ENCODE peak calls at places on chromosomes 2 and 18, in ten cellular contexts. One of them, this sample, is unnamed.

GRCh38 chr2:232511336-232511863 is 8.8 kb upstream of the PRSS56 start:
- DNase-seq in A549: no peak
- DNase-seq in type B pancreatic cell: no peak
- DNase-seq in GM13977: no peak
- DNase-seq in upper lobe of right lung: no peak
- DNase-seq in astrocyte of the cerebellum: no peak
- DNase-seq in OCI-LY7: no peak
- DNase-seq in psoas muscle: peak; percentile 76
- DNase-seq in Calu3: no peak
- DNase-seq in breast epithelium: no peak
- DNase-seq in this sample: no peak

GRCh38 chr2:13522917-13523821 is 806.4 kb downstream of the TRIB2 start:
- DNase-seq in A549: no peak
- DNase-seq in type B pancreatic cell: no peak
- DNase-seq in GM13977: peak; percentile 42
- DNase-seq in upper lobe of right lung: no peak
- DNase-seq in astrocyte of the cerebellum: peak; percentile 47
- DNase-seq in OCI-LY7: no peak
- DNase-seq in psoas muscle: peak; percentile 51
- DNase-seq in Calu3: peak; percentile 72
- DNase-seq in breast epithelium: no peak
- DNase-seq in this sample: no peak

GRCh38 chr2:56871641-56872040 is 687.9 kb downstream of the CCDC85A start:
- DNase-seq in A549: no peak
- DNase-seq in type B pancreatic cell: no peak
- DNase-seq in GM13977: no peak
- DNase-seq in upper lobe of right lung: no peak
- DNase-seq in astrocyte of the cerebellum: no peak
- DNase-seq in OCI-LY7: no peak
- DNase-seq in psoas muscle: no peak
- DNase-seq in Calu3: no peak
- DNase-seq in breast epithelium: no peak
- DNase-seq in this sample: no peak

GRCh38 chr2:162196611-162197010 is 44.6 kb upstream of the GCG start:
- DNase-seq in A549: no peak
- DNase-seq in type B pancreatic cell: no peak
- DNase-seq in GM13977: no peak
- DNase-seq in upper lobe of right lung: no peak
- DNase-seq in astrocyte of the cerebellum: no peak
- DNase-seq in OCI-LY7: no peak
- DNase-seq in psoas muscle: no peak
- DNase-seq in Calu3: no peak
- DNase-seq in breast epithelium: no peak
- DNase-seq in this sample: no peak

GRCh38 chr18:73318732-73319479 is 451.1 kb upstream of the NETO1 start:
- DNase-seq in A549: no peak
- DNase-seq in type B pancreatic cell: no peak
- DNase-seq in GM13977: no peak
- DNase-seq in upper lobe of right lung: no peak
- DNase-seq in astrocyte of the cerebellum: no peak
- DNase-seq in OCI-LY7: no peak
- DNase-seq in psoas muscle: no peak
- DNase-seq in Calu3: no peak
- DNase-seq in breast epithelium: no peak
- DNase-seq in this sample: no peak

GRCh38 chr2:47422016-47422415 is 19.1 kb downstream of the MSH2 start:
- DNase-seq in A549: no peak
- DNase-seq in type B pancreatic cell: no peak
- DNase-seq in GM13977: no peak
- DNase-seq in upper lobe of right lung: no peak
- DNase-seq in astrocyte of the cerebellum: no peak
- DNase-seq in OCI-LY7: no peak
- DNase-seq in psoas muscle: no peak
- DNase-seq in Calu3: no peak
- DNase-seq in breast epithelium: no peak
- DNase-seq in this sample: no peak

GRCh38 chr18:2442726-2443275 is 128.5 kb downstream of the METTL4 start:
- DNase-seq in A549: no peak
- DNase-seq in type B pancreatic cell: no peak
- DNase-seq in GM13977: no peak
- DNase-seq in upper lobe of right lung: no peak
- DNase-seq in astrocyte of the cerebellum: no peak
- DNase-seq in OCI-LY7: no peak
- DNase-seq in psoas muscle: no peak
- DNase-seq in Calu3: peak; percentile 23
- DNase-seq in breast epithelium: no peak
- DNase-seq in this sample: no peak

GRCh38 chr2:5433855-5434254 is 258.3 kb upstream of the SOX11 start:
- DNase-seq in A549: no peak
- DNase-seq in type B pancreatic cell: no peak
- DNase-seq in GM13977: no peak
- DNase-seq in upper lobe of right lung: no peak
- DNase-seq in astrocyte of the cerebellum: no peak
- DNase-seq in OCI-LY7: no peak
- DNase-seq in psoas muscle: no peak
- DNase-seq in Calu3: no peak
- DNase-seq in breast epithelium: no peak
- DNase-seq in this sample: no peak

GRCh38 chr2:235690082-235690808 is 196.4 kb downstream of the AGAP1 start:
- DNase-seq in A549: no peak
- DNase-seq in type B pancreatic cell: no peak
- DNase-seq in GM13977: no peak
- DNase-seq in upper lobe of right lung: no peak
- DNase-seq in astrocyte of the cerebellum: no peak
- DNase-seq in OCI-LY7: no peak
- DNase-seq in psoas muscle: no peak
- DNase-seq in Calu3: no peak
- DNase-seq in breast epithelium: no peak
- DNase-seq in this sample: no peak

DNA sequence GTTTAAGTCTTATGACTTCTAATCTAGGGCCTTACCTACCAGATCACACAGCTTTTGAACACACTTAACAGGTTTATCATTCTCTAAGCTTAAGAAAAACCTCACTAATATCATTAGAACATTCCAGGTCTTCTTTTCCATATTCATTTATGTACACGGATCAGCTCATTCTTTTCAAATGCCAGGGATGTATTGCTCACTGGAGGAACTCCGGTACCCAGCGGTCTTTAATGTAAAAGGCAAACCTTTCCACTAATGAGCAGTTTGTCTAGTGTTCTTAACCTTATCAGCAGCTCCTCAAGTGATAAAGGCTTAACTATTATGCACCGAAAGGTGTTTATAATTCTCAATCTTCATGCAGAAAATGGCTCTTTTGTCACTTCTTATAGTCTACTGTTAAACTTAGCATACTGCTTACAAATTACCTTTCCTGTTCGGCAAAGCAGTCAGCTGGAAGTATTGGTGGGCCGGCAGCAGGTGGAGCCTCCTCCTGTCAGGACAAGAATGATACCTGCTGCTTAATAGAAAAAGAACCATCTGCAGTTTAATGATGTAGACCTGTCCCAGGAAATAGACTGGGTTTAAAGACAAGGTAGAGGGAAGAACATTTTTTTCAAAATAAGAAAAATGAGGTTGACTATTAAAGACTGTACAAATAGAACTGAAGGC is 142.7 kb downstream of the FIGN start:
- DNase-seq in A549: no peak
- DNase-seq in type B pancreatic cell: no peak
- DNase-seq in GM13977: no peak
- DNase-seq in upper lobe of right lung: no peak
- DNase-seq in astrocyte of the cerebellum: no peak
- DNase-seq in OCI-LY7: no peak
- DNase-seq in psoas muscle: no peak
- DNase-seq in Calu3: no peak
- DNase-seq in breast epithelium: no peak
- DNase-seq in this sample: no peak
- TF ChIP-seq CTCF in A549: no peak
- TF ChIP-seq CTCF in type B pancreatic cell: no peak
- TF ChIP-seq CTCF in GM13977: no peak
- TF ChIP-seq CTCF in upper lobe of right lung: no peak
- TF ChIP-seq CTCF in astrocyte of the cerebellum: no peak
- TF ChIP-seq CTCF in OCI-LY7: no peak
- TF ChIP-seq CTCF in psoas muscle: no peak
- TF ChIP-seq CTCF in Calu3: no peak
- TF ChIP-seq CTCF in breast epithelium: no peak
- TF ChIP-seq CTCF in this sample: no peak

GRCh38 chr2:45836740-45837139 is 185.3 kb downstream of the PRKCE start:
- DNase-seq in A549: no peak
- DNase-seq in type B pancreatic cell: no peak
- DNase-seq in GM13977: no peak
- DNase-seq in upper lobe of right lung: no peak
- DNase-seq in astrocyte of the cerebellum: no peak
- DNase-seq in OCI-LY7: peak; percentile 75
- DNase-seq in psoas muscle: no peak
- DNase-seq in Calu3: no peak
- DNase-seq in breast epithelium: no peak
- DNase-seq in this sample: no peak

GRCh38 chr2:45837812-45838341 is 186.4 kb downstream of the PRKCE start:
- DNase-seq in A549: no peak
- DNase-seq in type B pancreatic cell: no peak
- DNase-seq in GM13977: no peak
- DNase-seq in upper lobe of right lung: no peak
- DNase-seq in astrocyte of the cerebellum: no peak
- DNase-seq in OCI-LY7: no peak
- DNase-seq in psoas muscle: no peak
- DNase-seq in Calu3: no peak
- DNase-seq in breast epithelium: no peak
- DNase-seq in this sample: no peak

GRCh38 chr2:45834858-45835257 is 183.4 kb downstream of the PRKCE start:
- DNase-seq in A549: no peak
- DNase-seq in type B pancreatic cell: no peak
- DNase-seq in GM13977: no peak
- DNase-seq in upper lobe of right lung: no peak
- DNase-seq in astrocyte of the cerebellum: no peak
- DNase-seq in OCI-LY7: no peak
- DNase-seq in psoas muscle: no peak
- DNase-seq in Calu3: no peak
- DNase-seq in breast epithelium: no peak
- DNase-seq in this sample: no peak

GRCh38 chr2:45834372-45834771 is 182.9 kb downstream of the PRKCE start:
- DNase-seq in A549: no peak
- DNase-seq in type B pancreatic cell: no peak
- DNase-seq in GM13977: no peak
- DNase-seq in upper lobe of right lung: no peak
- DNase-seq in astrocyte of the cerebellum: no peak
- DNase-seq in OCI-LY7: peak; percentile 23
- DNase-seq in psoas muscle: no peak
- DNase-seq in Calu3: no peak
- DNase-seq in breast epithelium: no peak
- DNase-seq in this sample: no peak

DNA sequence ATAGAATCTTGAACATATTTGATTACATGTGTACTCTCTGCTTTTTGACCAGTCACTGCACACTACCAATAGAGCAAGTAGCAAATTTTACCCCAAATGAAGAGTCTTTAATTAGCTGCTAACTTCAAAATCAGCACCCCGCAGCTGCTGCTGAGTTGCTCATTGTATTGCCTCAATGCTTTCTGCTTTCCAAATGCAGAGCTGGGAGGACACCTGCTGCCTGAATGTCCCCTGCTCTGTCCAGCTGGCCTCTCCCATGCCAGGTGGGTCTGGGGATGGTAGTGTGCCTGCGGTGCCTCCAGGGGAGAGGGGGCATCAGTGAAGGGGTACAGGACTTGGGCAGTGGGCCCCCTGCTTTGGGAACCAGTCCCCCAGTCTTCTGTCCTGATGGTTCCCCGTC is 184.8 kb downstream of the PRKCE start:
- DNase-seq in A549: no peak
- DNase-seq in type B pancreatic cell: no peak
- DNase-seq in GM13977: no peak
- DNase-seq in upper lobe of right lung: no peak
- DNase-seq in astrocyte of the cerebellum: no peak
- DNase-seq in OCI-LY7: peak; percentile 72
- DNase-seq in psoas muscle: no peak
- DNase-seq in Calu3: no peak
- DNase-seq in breast epithelium: no peak
- DNase-seq in this sample: no peak
- TF ChIP-seq CTCF in A549: no peak
- TF ChIP-seq CTCF in type B pancreatic cell: no peak
- TF ChIP-seq CTCF in GM13977: peak; percentile 58
- TF ChIP-seq CTCF in upper lobe of right lung: no peak
- TF ChIP-seq CTCF in astrocyte of the cerebellum: no peak
- TF ChIP-seq CTCF in OCI-LY7: peak; percentile 49
- TF ChIP-seq CTCF in psoas muscle: no peak
- TF ChIP-seq CTCF in Calu3: no peak
- TF ChIP-seq CTCF in breast epithelium: no peak
- TF ChIP-seq CTCF in this sample: no peak

GRCh38 chr2:173058097-173058496 is 17.5 kb upstream of the MAP3K20 start:
- DNase-seq in A549: no peak
- DNase-seq in type B pancreatic cell: no peak
- DNase-seq in GM13977: no peak
- DNase-seq in upper lobe of right lung: no peak
- DNase-seq in astrocyte of the cerebellum: no peak
- DNase-seq in OCI-LY7: no peak
- DNase-seq in psoas muscle: peak; percentile 35
- DNase-seq in Calu3: no peak
- DNase-seq in breast epithelium: no peak
- DNase-seq in this sample: no peak

GRCh38 chr2:173062806-173063205 is 12.8 kb upstream of the MAP3K20 start:
- DNase-seq in A549: no peak
- DNase-seq in type B pancreatic cell: no peak
- DNase-seq in GM13977: no peak
- DNase-seq in upper lobe of right lung: no peak
- DNase-seq in astrocyte of the cerebellum: no peak
- DNase-seq in OCI-LY7: no peak
- DNase-seq in psoas muscle: no peak
- DNase-seq in Calu3: no peak
- DNase-seq in breast epithelium: no peak
- DNase-seq in this sample: no peak

GRCh38 chr2:173058673-173059072 is 17.0 kb upstream of the MAP3K20 start:
- DNase-seq in A549: no peak
- DNase-seq in type B pancreatic cell: no peak
- DNase-seq in GM13977: no peak
- DNase-seq in upper lobe of right lung: no peak
- DNase-seq in astrocyte of the cerebellum: no peak
- DNase-seq in OCI-LY7: peak; percentile 27
- DNase-seq in psoas muscle: no peak
- DNase-seq in Calu3: no peak
- DNase-seq in breast epithelium: no peak
- DNase-seq in this sample: no peak

GRCh38 chr2:173059292-173059691 is 16.4 kb upstream of the MAP3K20 start:
- DNase-seq in A549: no peak
- DNase-seq in type B pancreatic cell: no peak
- DNase-seq in GM13977: no peak
- DNase-seq in upper lobe of right lung: no peak
- DNase-seq in astrocyte of the cerebellum: no peak
- DNase-seq in OCI-LY7: peak; percentile 18
- DNase-seq in psoas muscle: no peak
- DNase-seq in Calu3: no peak
- DNase-seq in breast epithelium: no peak
- DNase-seq in this sample: no peak

GRCh38 chr2:173059941-173060575 is 15.6 kb upstream of the MAP3K20 start:
- DNase-seq in A549: no peak
- DNase-seq in type B pancreatic cell: no peak
- DNase-seq in GM13977: no peak
- DNase-seq in upper lobe of right lung: no peak
- DNase-seq in astrocyte of the cerebellum: no peak
- DNase-seq in OCI-LY7: peak; percentile 17
- DNase-seq in psoas muscle: no peak
- DNase-seq in Calu3: no peak
- DNase-seq in breast epithelium: no peak
- DNase-seq in this sample: no peak
- TF ChIP-seq CTCF in A549: no peak
- TF ChIP-seq CTCF in type B pancreatic cell: no peak
- TF ChIP-seq CTCF in GM13977: no peak
- TF ChIP-seq CTCF in upper lobe of right lung: no peak
- TF ChIP-seq CTCF in astrocyte of the cerebellum: no peak
- TF ChIP-seq CTCF in OCI-LY7: no peak
- TF ChIP-seq CTCF in psoas muscle: no peak
- TF ChIP-seq CTCF in Calu3: no peak
- TF ChIP-seq CTCF in breast epithelium: no peak
- TF ChIP-seq CTCF in this sample: no peak

GRCh38 chr2:103959174-103960125 is 894.5 kb upstream of the POU3F3 start:
- DNase-seq in A549: peak; percentile 18
- DNase-seq in type B pancreatic cell: no peak
- DNase-seq in GM13977: no peak
- DNase-seq in upper lobe of right lung: no peak
- DNase-seq in astrocyte of the cerebellum: peak; percentile 41
- DNase-seq in OCI-LY7: peak; percentile 40
- DNase-seq in psoas muscle: no peak
- DNase-seq in Calu3: peak; percentile 32
- DNase-seq in breast epithelium: no peak
- DNase-seq in this sample: no peak
- TF ChIP-seq CTCF in A549: peak; percentile 66
- TF ChIP-seq CTCF in type B pancreatic cell: peak; percentile 89
- TF ChIP-seq CTCF in GM13977: peak; percentile 53
- TF ChIP-seq CTCF in upper lobe of right lung: peak; percentile 42
- TF ChIP-seq CTCF in astrocyte of the cerebellum: peak; percentile 98
- TF ChIP-seq CTCF in OCI-LY7: peak; percentile 82
- TF ChIP-seq CTCF in psoas muscle: peak; percentile 27
- TF ChIP-seq CTCF in Calu3: peak; percentile 32
- TF ChIP-seq CTCF in breast epithelium: peak; percentile 25
- TF ChIP-seq CTCF in this sample: peak; percentile 86

This sample was measured in osteocyte.